ENCODE peak calls at places on chromosome 10, in six cellular contexts. O, R, E, H, L and Y are unnamed samples.

GRCh38 chr10:132632091-132632561 is 94.5 kb downstream of the INPP5A start:
- DNase-seq in H (no peak), E (no peak), L (no peak), O (no peak), R (no peak), Y (no peak)

GRCh38 chr10:99781734-99782429 is 558 bp upstream of the ABCC2 start:
- DNase-seq in R (no peak), O (no peak), L (no peak), E (no peak), H (no peak), Y (no peak)

GRCh38 chr10:113576853-113577252 is 24.0 kb downstream of the HABP2 start:
- DNase-seq in L (no peak), O (no peak), R (no peak), E (peak), H (peak), Y (peak)

GRCh38 chr10:120782336-120782735 is 68.8 kb upstream of the WDR11 start:
- DNase-seq in R (no peak), L (no peak), E (no peak), O (no peak), H (no peak), Y (no peak)

GRCh38 chr10:6497524-6498140 is 82.4 kb downstream of the PRKCQ start:
- DNase-seq in R (no peak), O (no peak), H (no peak), L (no peak), E (no peak), Y (no peak)

GRCh38 chr10:66501356-66501755 is 424.5 kb upstream of the LRRTM3 start:
- DNase-seq in H (no peak), E (no peak), O (no peak), L (no peak), R (no peak), Y (no peak)

GRCh38 chr10:88392222-88392621 is 190.9 kb downstream of the RNLS start:
- DNase-seq in R (no peak), H (no peak), E (peak), L (no peak), O (no peak), Y (no peak)

GRCh38 chr10:58701398-58702135 is 188.9 kb downstream of the BICC1 start:
- DNase-seq in L (no peak), E (no peak), H (peak), R (peak), O (no peak), Y (peak)

GRCh38 chr10:67612577-67613537 is 83.1 kb downstream of the CTNNA3 start:
- DNase-seq in R (no peak), L (no peak), H (peak), E (peak), O (no peak), Y (peak)

GRCh38 chr10:99912057-99912456 is 97.7 kb downstream of the DNMBP start:
- DNase-seq in H (no peak), L (no peak), E (no peak), O (no peak), R (no peak), Y (no peak)

GRCh38 chr10:21926949-21927348 is 76.6 kb downstream of the DNAJC1 start:
- DNase-seq in E (no peak), O (no peak), H (peak), R (peak), L (no peak), Y (peak)

GRCh38 chr10:124362572-124362971 is 56.2 kb downstream of the OAT start:
- DNase-seq in H (no peak), E (no peak), O (peak), L (no peak), R (no peak), Y (no peak)

GRCh38 chr10:32347363-32347735 is 391 bp upstream of the EPC1 start:
- DNase-seq in E (no peak), R (no peak), H (no peak), O (peak), L (no peak), Y (no peak)

GRCh38 chr10:75654171-75654772 is 222.8 kb downstream of the LRMDA start:
- DNase-seq in E (no peak), R (no peak), H (peak), O (no peak), L (no peak), Y (peak)

GRCh38 chr10:79104264-79104954 is 35.6 kb downstream of the ZMIZ1 start:
- DNase-seq in E (no peak), H (peak), L (no peak), R (no peak), O (no peak), Y (peak)

GRCh38 chr10:37844644-37845043 is 12.8 kb downstream of the ZNF248 start:
- DNase-seq in E (no peak), H (no peak), L (no peak), R (no peak), O (no peak), Y (no peak)

GRCh38 chr10:74332398-74332797 is 181.4 kb downstream of the ADK start:
- DNase-seq in R (no peak), O (no peak), H (no peak), E (no peak), L (no peak), Y (peak)

GRCh38 chr10:92750788-92751533 is 61.2 kb downstream of the HHEX start:
- DNase-seq in O (no peak), E (no peak), R (no peak), H (peak), L (no peak), Y (peak)

GRCh38 chr10:115029452-115030375 is 63.5 kb upstream of the ATRNL1 start:
- DNase-seq in L (no peak), E (no peak), H (no peak), O (no peak), R (no peak), Y (no peak)

GRCh38 chr10:102988404-102989314 is 70.6 kb downstream of the CNNM2 start:
- DNase-seq in O (no peak), L (no peak), R (peak), E (peak), H (peak), Y (no peak)

GRCh38 chr10:119030421-119031250 is 1.1 kb downstream of the NANOS1 start:
- DNase-seq in R (no peak), L (peak), H (peak), E (peak), O (peak), Y (peak)
- H3K4me3 ChIP-seq in R (peak), L (peak), H (peak), E (peak), O (peak), Y (peak)

DNA sequence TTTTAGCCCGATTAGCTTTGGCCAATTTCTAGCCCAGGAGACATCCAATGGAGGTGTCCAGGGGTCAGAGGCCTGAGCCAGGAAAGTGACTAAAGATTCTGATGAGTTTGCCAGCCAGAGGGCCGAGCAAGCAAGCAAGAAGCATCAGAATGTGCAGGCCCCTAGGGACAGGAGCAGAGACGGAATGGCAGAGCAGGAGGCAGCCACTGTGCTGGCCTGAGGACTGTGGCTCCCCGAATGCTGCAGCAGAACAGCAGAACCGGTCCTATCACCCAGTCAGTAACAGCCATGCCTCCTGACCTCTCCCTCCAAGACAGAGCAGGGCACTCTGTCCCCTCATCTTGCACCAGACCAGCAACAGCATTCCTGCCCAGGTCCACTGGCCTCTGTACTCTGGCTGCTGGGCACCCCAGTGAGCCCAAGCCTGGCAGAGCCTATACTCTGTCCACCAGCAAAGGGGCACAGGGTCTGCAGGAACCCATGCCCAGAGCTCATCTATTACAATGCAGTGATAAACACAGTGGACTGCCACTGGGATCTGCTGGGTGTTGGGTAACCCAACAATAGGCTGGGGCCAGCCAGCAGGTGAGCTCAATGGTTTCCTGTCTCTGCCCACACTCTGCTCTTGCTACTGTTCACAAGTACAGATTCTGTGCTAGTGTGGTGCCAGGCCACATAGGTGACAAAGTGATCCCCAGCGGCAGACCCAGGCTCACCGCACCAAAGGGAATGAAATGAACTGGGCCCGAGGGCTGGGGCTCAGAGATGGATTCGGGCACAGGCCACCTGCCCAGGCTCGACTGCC is 85.7 kb downstream of the ARHGAP22 start:
- DNase-seq in O (no peak), H (no peak), E (no peak), R (no peak), L (no peak), Y (peak)
- H3K4me3 ChIP-seq in O (no peak), H (no peak), E (no peak), R (no peak), L (no peak), Y (no peak)

GRCh38 chr10:110101464-110102144 is 93.8 kb downstream of the ADD3 start:
- DNase-seq in E (no peak), O (no peak), H (no peak), R (no peak), L (no peak), Y (no peak)
- H3K4me3 ChIP-seq in E (no peak), O (no peak), H (no peak), R (no peak), L (no peak), Y (no peak)

DNA sequence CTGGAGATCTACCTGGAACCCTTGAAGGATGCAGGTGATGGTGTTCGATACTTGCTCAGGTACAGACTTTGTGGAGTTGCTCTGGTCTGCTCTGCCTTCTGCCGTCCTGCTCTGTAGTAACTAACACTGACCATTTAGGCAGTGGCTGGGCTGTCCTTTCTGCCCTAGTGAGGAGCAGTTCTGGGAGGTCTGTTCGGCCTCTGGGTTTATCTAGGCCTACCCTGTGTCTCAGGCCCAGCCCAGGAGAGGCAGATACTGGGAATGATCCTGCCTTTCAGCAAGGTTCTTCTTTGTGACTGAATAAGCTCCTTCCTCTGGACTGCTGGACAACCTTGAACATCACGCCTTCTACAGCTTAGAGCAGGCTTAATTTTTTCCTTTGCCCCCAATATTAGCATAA is 1.7 kb downstream of the ZFYVE27 start:
- DNase-seq in O (no peak), E (no peak), L (no peak), R (no peak), H (no peak), Y (no peak)
- H3K4me3 ChIP-seq in O (no peak), E (no peak), L (no peak), R (peak), H (peak), Y (no peak)

GRCh38 chr10:72259491-72260214 is 14.1 kb upstream of the DDIT4 start:
- DNase-seq in H (peak), R (no peak), E (no peak), L (no peak), O (no peak), Y (peak)
- H3K4me3 ChIP-seq in H (no peak), R (no peak), E (no peak), L (no peak), O (no peak), Y (no peak)